ENCODE peak calls at places on chromosomes 7 and 10, in eight cellular contexts. One of them, this sample, is unnamed.

GRCh38 chr10:34648507-34648906 is 166.6 kb downstream of the PARD3 start:
- DNase-seq in GM06990: no peak
- DNase-seq in CD8-positive, alpha-beta T cell: no peak
- DNase-seq in astrocyte of the cerebellum: no peak
- DNase-seq in fibroblast of pulmonary artery: no peak
- DNase-seq in HFF-Myc: no peak
- DNase-seq in NB4: no peak
- DNase-seq in tibial artery: no peak
- DNase-seq in this sample: no peak

GRCh38 chr10:126090911-126091728 is 194.8 kb downstream of the FANK1 start:
- DNase-seq in HFF-Myc: peak
- DNase-seq in NB4: no peak
- DNase-seq in fibroblast of pulmonary artery: peak
- DNase-seq in astrocyte of the cerebellum: peak
- DNase-seq in CD8-positive, alpha-beta T cell: no peak
- DNase-seq in GM06990: no peak
- DNase-seq in tibial artery: no peak
- DNase-seq in this sample: no peak

GRCh38 chr7:15801565-15801964 is 115.1 kb upstream of the MEOX2 start:
- DNase-seq in CD8-positive, alpha-beta T cell: no peak
- DNase-seq in GM06990: no peak
- DNase-seq in HFF-Myc: no peak
- DNase-seq in fibroblast of pulmonary artery: peak
- DNase-seq in astrocyte of the cerebellum: peak
- DNase-seq in NB4: no peak
- DNase-seq in tibial artery: no peak
- DNase-seq in this sample: no peak

GRCh38 chr7:101420436-101420835 is 57.8 kb downstream of the COL26A1 start:
- DNase-seq in GM06990: no peak
- DNase-seq in NB4: peak
- DNase-seq in astrocyte of the cerebellum: no peak
- DNase-seq in tibial artery: no peak
- DNase-seq in HFF-Myc: no peak
- DNase-seq in CD8-positive, alpha-beta T cell: no peak
- DNase-seq in fibroblast of pulmonary artery: no peak
- DNase-seq in this sample: no peak

GRCh38 chr7:16417958-16418357 is 3.4 kb downstream of the CRPPA start:
- DNase-seq in CD8-positive, alpha-beta T cell: no peak
- DNase-seq in HFF-Myc: no peak
- DNase-seq in NB4: peak
- DNase-seq in GM06990: no peak
- DNase-seq in astrocyte of the cerebellum: no peak
- DNase-seq in tibial artery: no peak
- DNase-seq in fibroblast of pulmonary artery: peak
- DNase-seq in this sample: no peak

GRCh38 chr10:18651324-18652007 is at the start of gene NSUN6:
- DNase-seq in astrocyte of the cerebellum: peak
- DNase-seq in CD8-positive, alpha-beta T cell: peak
- DNase-seq in tibial artery: peak
- DNase-seq in GM06990: peak
- DNase-seq in fibroblast of pulmonary artery: peak
- DNase-seq in HFF-Myc: peak
- DNase-seq in NB4: peak
- DNase-seq in this sample: peak

GRCh38 chr10:30842185-30842584 is 189.5 kb downstream of the ZNF438 start:
- DNase-seq in HFF-Myc: no peak
- DNase-seq in fibroblast of pulmonary artery: no peak
- DNase-seq in tibial artery: no peak
- DNase-seq in GM06990: no peak
- DNase-seq in astrocyte of the cerebellum: no peak
- DNase-seq in NB4: peak
- DNase-seq in CD8-positive, alpha-beta T cell: no peak
- DNase-seq in this sample: no peak

GRCh38 chr10:85613391-85613790 is 753.2 kb downstream of the GRID1 start:
- DNase-seq in fibroblast of pulmonary artery: no peak
- DNase-seq in CD8-positive, alpha-beta T cell: no peak
- DNase-seq in HFF-Myc: no peak
- DNase-seq in GM06990: no peak
- DNase-seq in astrocyte of the cerebellum: no peak
- DNase-seq in tibial artery: peak
- DNase-seq in NB4: no peak
- DNase-seq in this sample: no peak

GRCh38 chr10:77289027-77289501 is 348.5 kb downstream of the KCNMA1 start:
- DNase-seq in tibial artery: no peak
- DNase-seq in fibroblast of pulmonary artery: no peak
- DNase-seq in CD8-positive, alpha-beta T cell: no peak
- DNase-seq in astrocyte of the cerebellum: no peak
- DNase-seq in HFF-Myc: no peak
- DNase-seq in NB4: no peak
- DNase-seq in GM06990: no peak
- DNase-seq in this sample: no peak

GRCh38 chr7:26664735-26665420 is 199.5 kb downstream of the SKAP2 start:
- DNase-seq in NB4: peak
- DNase-seq in astrocyte of the cerebellum: no peak
- DNase-seq in tibial artery: no peak
- DNase-seq in fibroblast of pulmonary artery: peak
- DNase-seq in GM06990: no peak
- DNase-seq in CD8-positive, alpha-beta T cell: no peak
- DNase-seq in HFF-Myc: no peak
- DNase-seq in this sample: no peak

GRCh38 chr7:113799896-113800295 is 118.9 kb downstream of the PPP1R3A start:
- DNase-seq in tibial artery: no peak
- DNase-seq in fibroblast of pulmonary artery: no peak
- DNase-seq in CD8-positive, alpha-beta T cell: no peak
- DNase-seq in NB4: no peak
- DNase-seq in HFF-Myc: no peak
- DNase-seq in GM06990: no peak
- DNase-seq in astrocyte of the cerebellum: no peak
- DNase-seq in this sample: peak

GRCh38 chr7:39565538-39565937 is 666 bp upstream of the YAE1 start:
- DNase-seq in NB4: no peak
- DNase-seq in CD8-positive, alpha-beta T cell: no peak
- DNase-seq in astrocyte of the cerebellum: no peak
- DNase-seq in GM06990: no peak
- DNase-seq in tibial artery: no peak
- DNase-seq in HFF-Myc: no peak
- DNase-seq in fibroblast of pulmonary artery: no peak
- DNase-seq in this sample: no peak

GRCh38 chr10:130027716-130028464 is 63.8 kb upstream of the EBF3 start:
- DNase-seq in astrocyte of the cerebellum: no peak
- DNase-seq in GM06990: no peak
- DNase-seq in CD8-positive, alpha-beta T cell: no peak
- DNase-seq in tibial artery: peak
- DNase-seq in NB4: no peak
- DNase-seq in HFF-Myc: no peak
- DNase-seq in fibroblast of pulmonary artery: peak
- DNase-seq in this sample: no peak

DNA sequence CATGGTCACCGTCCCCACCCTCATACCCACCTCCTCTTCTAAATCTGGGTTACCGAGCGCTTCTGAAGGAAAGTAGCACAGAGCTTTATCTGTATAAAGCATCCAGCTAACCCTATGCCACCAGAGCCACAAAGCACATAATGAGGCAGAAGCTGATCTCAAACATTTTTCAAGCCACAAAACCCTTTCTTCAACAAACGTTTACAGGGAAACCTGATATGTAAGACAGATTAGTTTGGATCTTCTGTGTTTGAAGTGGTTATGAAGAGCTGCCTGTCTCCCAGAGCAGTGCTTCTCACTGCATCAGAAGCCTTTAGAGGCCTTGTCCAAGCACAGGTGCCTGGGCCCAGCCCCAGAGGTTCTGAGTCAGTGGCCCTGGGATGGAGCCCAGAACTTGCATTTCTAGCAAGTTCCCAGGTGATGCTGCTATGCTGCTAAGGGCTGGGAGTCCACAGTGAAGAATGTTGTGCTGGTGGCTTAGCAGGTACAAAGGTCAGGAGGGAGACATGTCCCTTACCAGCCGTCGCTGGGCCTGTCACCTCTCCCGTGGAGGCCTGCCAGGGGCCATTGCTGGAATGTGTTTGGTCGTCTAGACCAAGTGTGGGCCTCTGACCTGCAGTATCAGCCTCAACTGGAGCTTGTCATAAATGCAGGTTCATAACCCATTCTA is 90.4 kb downstream of the TAF3 start:
- DNase-seq in fibroblast of pulmonary artery: no peak
- DNase-seq in tibial artery: no peak
- DNase-seq in CD8-positive, alpha-beta T cell: no peak
- DNase-seq in HFF-Myc: no peak
- DNase-seq in NB4: no peak
- DNase-seq in astrocyte of the cerebellum: no peak
- DNase-seq in GM06990: no peak
- DNase-seq in this sample: no peak
- TF ChIP-seq CTCF in fibroblast of pulmonary artery: no peak
- TF ChIP-seq CTCF in tibial artery: no peak
- TF ChIP-seq CTCF in CD8-positive, alpha-beta T cell: no peak
- TF ChIP-seq CTCF in HFF-Myc: no peak
- TF ChIP-seq CTCF in NB4: no peak
- TF ChIP-seq CTCF in astrocyte of the cerebellum: no peak
- TF ChIP-seq CTCF in GM06990: no peak
- TF ChIP-seq CTCF in this sample: no peak

GRCh38 chr7:103423467-103424179 is 22.4 kb downstream of the SLC26A5 start:
- DNase-seq in HFF-Myc: no peak
- DNase-seq in astrocyte of the cerebellum: no peak
- DNase-seq in GM06990: no peak
- DNase-seq in tibial artery: no peak
- DNase-seq in CD8-positive, alpha-beta T cell: no peak
- DNase-seq in NB4: no peak
- DNase-seq in fibroblast of pulmonary artery: no peak
- DNase-seq in this sample: no peak

DNA sequence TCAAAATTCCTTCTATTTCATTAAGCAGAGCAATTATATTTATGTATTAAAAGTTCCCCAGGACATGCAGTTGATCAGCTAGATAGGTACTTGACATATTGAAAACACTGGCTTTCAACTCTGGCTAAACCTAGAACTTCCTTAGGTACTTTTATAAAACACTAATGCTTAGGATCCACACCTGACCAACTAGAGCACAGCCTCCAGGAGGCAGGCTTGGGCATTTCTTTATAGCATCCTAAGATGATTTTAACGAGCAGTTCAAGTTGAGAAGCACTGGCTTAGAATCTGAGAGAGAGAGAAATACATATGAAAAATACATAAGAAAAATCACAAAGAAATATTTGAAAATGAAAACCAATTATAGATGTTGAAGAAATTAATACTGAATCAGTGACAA is 20.8 kb downstream of the SLC26A5 start:
- DNase-seq in tibial artery: no peak
- DNase-seq in fibroblast of pulmonary artery: no peak
- DNase-seq in HFF-Myc: no peak
- DNase-seq in GM06990: no peak
- DNase-seq in astrocyte of the cerebellum: no peak
- DNase-seq in CD8-positive, alpha-beta T cell: no peak
- DNase-seq in NB4: no peak
- DNase-seq in this sample: no peak
- TF ChIP-seq CTCF in tibial artery: no peak
- TF ChIP-seq CTCF in fibroblast of pulmonary artery: no peak
- TF ChIP-seq CTCF in HFF-Myc: no peak
- TF ChIP-seq CTCF in GM06990: no peak
- TF ChIP-seq CTCF in astrocyte of the cerebellum: no peak
- TF ChIP-seq CTCF in CD8-positive, alpha-beta T cell: no peak
- TF ChIP-seq CTCF in NB4: no peak
- TF ChIP-seq CTCF in this sample: no peak

GRCh38 chr7:79454325-79454960 is 976 bp upstream of the MAGI2 start:
- DNase-seq in NB4: no peak
- DNase-seq in astrocyte of the cerebellum: no peak
- DNase-seq in GM06990: no peak
- DNase-seq in HFF-Myc: no peak
- DNase-seq in tibial artery: peak
- DNase-seq in CD8-positive, alpha-beta T cell: no peak
- DNase-seq in fibroblast of pulmonary artery: peak
- DNase-seq in this sample: no peak
- TF ChIP-seq CTCF in NB4: no peak
- TF ChIP-seq CTCF in astrocyte of the cerebellum: no peak
- TF ChIP-seq CTCF in GM06990: no peak
- TF ChIP-seq CTCF in HFF-Myc: no peak
- TF ChIP-seq CTCF in tibial artery: peak
- TF ChIP-seq CTCF in CD8-positive, alpha-beta T cell: no peak
- TF ChIP-seq CTCF in fibroblast of pulmonary artery: no peak
- TF ChIP-seq CTCF in this sample: no peak

GRCh38 chr7:144437370-144438191 is 34.1 kb upstream of the NOBOX start:
- DNase-seq in astrocyte of the cerebellum: peak
- DNase-seq in HFF-Myc: peak
- DNase-seq in tibial artery: no peak
- DNase-seq in fibroblast of pulmonary artery: peak
- DNase-seq in NB4: peak
- DNase-seq in GM06990: peak
- DNase-seq in CD8-positive, alpha-beta T cell: peak
- DNase-seq in this sample: peak
- TF ChIP-seq CTCF in astrocyte of the cerebellum: peak
- TF ChIP-seq CTCF in HFF-Myc: peak
- TF ChIP-seq CTCF in tibial artery: no peak
- TF ChIP-seq CTCF in fibroblast of pulmonary artery: peak
- TF ChIP-seq CTCF in NB4: peak
- TF ChIP-seq CTCF in GM06990: peak
- TF ChIP-seq CTCF in CD8-positive, alpha-beta T cell: peak
- TF ChIP-seq CTCF in this sample: peak

GRCh38 chr7:139699640-139700504 is 77.9 kb downstream of the HIPK2 start:
- DNase-seq in tibial artery: peak
- DNase-seq in fibroblast of pulmonary artery: no peak
- DNase-seq in GM06990: peak
- DNase-seq in NB4: peak
- DNase-seq in astrocyte of the cerebellum: no peak
- DNase-seq in HFF-Myc: no peak
- DNase-seq in CD8-positive, alpha-beta T cell: no peak
- DNase-seq in this sample: no peak
- TF ChIP-seq CTCF in tibial artery: no peak
- TF ChIP-seq CTCF in fibroblast of pulmonary artery: no peak
- TF ChIP-seq CTCF in GM06990: peak
- TF ChIP-seq CTCF in NB4: no peak
- TF ChIP-seq CTCF in astrocyte of the cerebellum: no peak
- TF ChIP-seq CTCF in HFF-Myc: no peak
- TF ChIP-seq CTCF in CD8-positive, alpha-beta T cell: no peak
- TF ChIP-seq CTCF in this sample: no peak

GRCh38 chr7:4184653-4185052 is 497.4 kb upstream of the FOXK1 start:
- DNase-seq in NB4: no peak
- DNase-seq in tibial artery: no peak
- DNase-seq in GM06990: no peak
- DNase-seq in CD8-positive, alpha-beta T cell: no peak
- DNase-seq in HFF-Myc: no peak
- DNase-seq in fibroblast of pulmonary artery: no peak
- DNase-seq in astrocyte of the cerebellum: no peak
- DNase-seq in this sample: no peak

GRCh38 chr7:4185736-4186512 is 496.2 kb upstream of the FOXK1 start:
- DNase-seq in CD8-positive, alpha-beta T cell: no peak
- DNase-seq in NB4: no peak
- DNase-seq in astrocyte of the cerebellum: no peak
- DNase-seq in GM06990: no peak
- DNase-seq in fibroblast of pulmonary artery: no peak
- DNase-seq in HFF-Myc: no peak
- DNase-seq in tibial artery: no peak
- DNase-seq in this sample: no peak

GRCh38 chr7:4186513-4186780 is 495.6 kb upstream of the FOXK1 start:
- DNase-seq in astrocyte of the cerebellum: no peak
- DNase-seq in NB4: no peak
- DNase-seq in CD8-positive, alpha-beta T cell: no peak
- DNase-seq in HFF-Myc: no peak
- DNase-seq in fibroblast of pulmonary artery: no peak
- DNase-seq in GM06990: no peak
- DNase-seq in tibial artery: no peak
- DNase-seq in this sample: no peak

GRCh38 chr7:4182605-4183300 is 499.3 kb upstream of the FOXK1 start:
- DNase-seq in tibial artery: no peak
- DNase-seq in fibroblast of pulmonary artery: no peak
- DNase-seq in HFF-Myc: no peak
- DNase-seq in NB4: no peak
- DNase-seq in CD8-positive, alpha-beta T cell: no peak
- DNase-seq in GM06990: no peak
- DNase-seq in astrocyte of the cerebellum: no peak
- DNase-seq in this sample: no peak

GRCh38 chr7:4185136-4185535 is 497.0 kb upstream of the FOXK1 start:
- DNase-seq in CD8-positive, alpha-beta T cell: no peak
- DNase-seq in fibroblast of pulmonary artery: no peak
- DNase-seq in astrocyte of the cerebellum: no peak
- DNase-seq in GM06990: no peak
- DNase-seq in HFF-Myc: no peak
- DNase-seq in tibial artery: no peak
- DNase-seq in NB4: no peak
- DNase-seq in this sample: no peak
- TF ChIP-seq CTCF in CD8-positive, alpha-beta T cell: no peak
- TF ChIP-seq CTCF in fibroblast of pulmonary artery: no peak
- TF ChIP-seq CTCF in astrocyte of the cerebellum: no peak
- TF ChIP-seq CTCF in GM06990: no peak
- TF ChIP-seq CTCF in HFF-Myc: no peak
- TF ChIP-seq CTCF in tibial artery: no peak
- TF ChIP-seq CTCF in NB4: no peak
- TF ChIP-seq CTCF in this sample: no peak

This sample was measured in GM20000.